ENCODE peak calls at places on chromosomes 6 and 20, in five cellular contexts. I is pancreas, B is cardiac muscle cell, F is kidney, E is adrenal gland. T is an unnamed sample. For H3K4me1, the result is how much of the 10 kb centered on the place peaks cover.

GRCh38 chr20:10578607-10579006 is 95.2 kb downstream of the JAG1 start:
- DNase-seq in F (no peak), I (no peak), E (no peak), B (peak), T (no peak)

GRCh38 chr6:53250137-53250760 is 98.5 kb downstream of the ELOVL5 start:
- DNase-seq in I (no peak), F (no peak), B (no peak), E (no peak), T (no peak)

GRCh38 chr6:14827366-14827765 is 418.5 kb upstream of the JARID2 start:
- DNase-seq in I (no peak), B (no peak), E (no peak), F (no peak), T (no peak)

GRCh38 chr6:135014353-135014832 is 40.2 kb downstream of the HBS1L start:
- DNase-seq in B (no peak), E (no peak), F (no peak), I (no peak), T (no peak)

GRCh38 chr6:20564269-20564668 is 30.0 kb downstream of the CDKAL1 start:
- DNase-seq in E (no peak), F (no peak), B (peak), I (no peak), T (no peak)

GRCh38 chr6:40582892-40583291 is 4.3 kb downstream of the LRFN2 start:
- DNase-seq in F (no peak), I (no peak), E (no peak), B (no peak), T (no peak)

GRCh38 chr6:169746556-169746955 is 4.8 kb downstream of the DYNLT2 start:
- DNase-seq in F (no peak), I (no peak), E (no peak), B (no peak), T (no peak)

GRCh38 chr6:47478233-47479155 is 905 bp downstream of the CD2AP start:
- DNase-seq in E (no peak), B (peak), I (no peak), F (no peak), T (peak)

GRCh38 chr20:1820137-1821074 is 74.8 kb upstream of the SIRPA start:
- DNase-seq in F (no peak), B (peak), I (no peak), E (peak), T (no peak)

GRCh38 chr6:166010585-166010984 is 157.1 kb downstream of the TBXT start:
- DNase-seq in I (no peak), F (no peak), E (no peak), B (no peak), T (no peak)

GRCh38 chr6:111602481-111603404 is 2.9 kb downstream of the TRAF3IP2 start:
- DNase-seq in B (peak), I (no peak), F (peak), E (peak), T (no peak)

GRCh38 chr6:150514806-150515362 is 84.8 kb upstream of the PLEKHG1 start:
- DNase-seq in B (no peak), I (no peak), E (no peak), F (no peak), T (peak)

GRCh38 chr6:61200444-61200843 is 1085.6 kb downstream of the KHDRBS2 start:
- DNase-seq in F (no peak), E (no peak), I (no peak), B (no peak), T (no peak)

GRCh38 chr20:2752631-2753455 is 47.6 kb downstream of the CPXM1 start:
- DNase-seq in B (peak), I (peak), E (no peak), F (peak), T (no peak)

GRCh38 chr6:6730831-6731230 is 142.3 kb downstream of the LY86 start:
- DNase-seq in F (no peak), E (peak), B (peak), I (no peak), T (no peak)

GRCh38 chr20:19981091-19981490 is 36.1 kb upstream of the NAA20 start:
- DNase-seq in I (no peak), B (peak), E (peak), F (no peak), T (no peak)
- H3K4me1 ChIP-seq in I (under half), B (under half), E (half or more), F (under half), T (under half)

GRCh38 chr6:10409160-10409765 is 5.6 kb downstream of the TFAP2A start:
- DNase-seq in B (no peak), E (no peak), F (no peak), I (no peak), T (no peak)

GRCh38 chr6:10407018-10407673 is 7.7 kb downstream of the TFAP2A start:
- DNase-seq in B (no peak), I (no peak), E (no peak), F (no peak), T (no peak)

GRCh38 chr6:10409766-10410209 is 5.1 kb downstream of the TFAP2A start:
- DNase-seq in B (no peak), E (no peak), I (no peak), F (no peak), T (no peak)

GRCh38 chr6:10406556-10406955 is 8.3 kb downstream of the TFAP2A start:
- DNase-seq in F (no peak), B (no peak), I (no peak), E (no peak), T (no peak)

DNA sequence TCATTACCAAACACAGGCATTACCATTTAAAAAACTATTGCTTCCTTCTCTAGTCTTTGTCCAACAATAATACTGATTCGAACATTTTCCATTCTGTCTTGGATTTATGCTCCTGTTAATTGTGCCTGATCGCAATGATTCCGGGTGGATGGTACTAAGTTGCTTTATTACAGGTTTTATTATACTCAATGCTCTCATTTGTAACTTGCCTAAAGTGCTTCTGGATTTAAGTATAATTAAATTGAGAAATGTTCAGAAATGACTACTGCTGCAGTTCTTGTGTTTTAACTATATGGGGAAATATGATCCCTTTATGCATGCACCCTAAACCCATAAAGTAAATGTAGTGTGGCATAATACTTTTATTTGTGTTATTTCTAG is 7.2 kb downstream of the TFAP2A start:
- DNase-seq in B (no peak), E (no peak), I (no peak), F (no peak), T (no peak)
- H3K27ac ChIP-seq in B (no peak), E (no peak), I (no peak), F (no peak), T (peak)

GRCh38 chr20:33687370-33687915 is 1.3 kb upstream of the E2F1 start:
- DNase-seq in B (peak), E (peak), F (no peak), I (no peak), T (no peak)

GRCh38 chr20:33686984-33687366 is 790 bp upstream of the E2F1 start:
- DNase-seq in B (no peak), E (peak), F (no peak), I (no peak), T (no peak)

GRCh38 chr20:33684533-33685327 is 1.5 kb downstream of the E2F1 start:
- DNase-seq in E (peak), I (no peak), B (no peak), F (no peak), T (no peak)

GRCh38 chr20:33686008-33686983 is at the start of gene E2F1:
- DNase-seq in B (peak), F (peak), I (peak), E (peak), T (peak)

DNA sequence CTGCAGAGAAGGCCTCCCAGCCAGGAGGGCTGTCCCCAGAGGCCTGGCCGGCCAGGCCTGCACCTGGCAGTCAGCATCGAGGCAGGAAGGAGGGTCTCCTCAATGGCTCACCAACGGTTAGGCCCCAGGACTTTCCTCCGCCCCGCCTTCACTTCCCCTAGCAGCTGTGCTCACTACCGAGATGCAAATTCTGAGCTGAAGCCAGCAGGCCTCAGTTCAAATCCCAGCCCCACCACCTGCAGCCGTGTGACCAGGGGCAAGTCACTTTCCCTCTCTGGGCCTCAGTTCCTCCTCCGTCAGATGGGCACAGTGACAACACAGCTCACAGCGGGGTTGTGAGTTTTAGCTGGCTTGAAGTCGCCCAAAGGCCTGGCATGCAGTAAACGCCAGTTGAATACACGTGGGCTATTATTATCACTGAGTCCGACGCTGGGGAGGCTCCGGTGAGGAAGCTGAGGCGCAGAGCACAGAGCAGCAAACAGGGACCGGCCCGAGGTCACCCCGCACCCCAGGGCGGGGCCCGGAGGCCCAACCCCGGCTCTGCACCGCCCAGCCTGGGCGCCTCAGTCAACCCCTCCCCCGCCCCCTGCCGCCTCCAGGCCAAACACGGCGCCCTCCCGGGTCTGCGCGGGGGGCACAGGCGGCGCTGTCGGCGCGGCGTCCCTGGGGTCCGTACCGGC is 717 bp downstream of the E2F1 start:
- DNase-seq in I (no peak), E (peak), B (no peak), F (no peak), T (no peak)
- H3K4me3 ChIP-seq in I (peak), E (no peak), B (peak), F (no peak), T (peak)

GRCh38 chr6:45428734-45429133 is 51.0 kb upstream of the SUPT3H start:
- DNase-seq in F (no peak), I (no peak), B (no peak), E (no peak), T (no peak)

GRCh38 chr6:45430590-45431202 is 53.0 kb upstream of the SUPT3H start:
- DNase-seq in E (no peak), B (no peak), F (no peak), I (no peak), T (no peak)

GRCh38 chr6:45432944-45433343 is 55.2 kb upstream of the SUPT3H start:
- DNase-seq in I (no peak), E (no peak), F (no peak), B (peak), T (no peak)

GRCh38 chr6:45433533-45434400 is 56.0 kb upstream of the SUPT3H start:
- DNase-seq in E (no peak), F (no peak), B (no peak), I (no peak), T (no peak)

GRCh38 chr6:45431314-45432058 is 53.8 kb upstream of the SUPT3H start:
- DNase-seq in B (no peak), F (no peak), E (no peak), I (no peak), T (no peak)
- H3K4me1 ChIP-seq in B (under half), F (under half), E (under half), I (under half), T (under half)

T was measured in prostate gland.